ENCODE peak calls at places on chromosomes 16 and 17, in five cellular contexts. One of them, this sample, is unnamed.

GRCh38 chr16:49697631-49698030 is 158.3 kb downstream of the ZNF423 start:
- DNase-seq in H9: no peak
- DNase-seq in IMR-90: no peak
- DNase-seq in trophoblast cell: no peak
- DNase-seq in mesenchymal stem cell: no peak
- DNase-seq in this sample: no peak

GRCh38 chr16:21501869-21502667 is 97.3 kb upstream of the METTL9 start:
- DNase-seq in IMR-90: peak; percentile 97
- DNase-seq in mesenchymal stem cell: peak; percentile 95
- DNase-seq in trophoblast cell: peak; percentile 97
- DNase-seq in H9: peak; percentile 99
- DNase-seq in this sample: peak; percentile 98

GRCh38 chr17:27793168-27793905 is 7.0 kb downstream of the NOS2 start:
- DNase-seq in IMR-90: no peak
- DNase-seq in trophoblast cell: no peak
- DNase-seq in mesenchymal stem cell: no peak
- DNase-seq in H9: peak; percentile 52
- DNase-seq in this sample: peak; percentile 44

GRCh38 chr17:19306160-19307111 is 56.1 kb downstream of the B9D1 start:
- DNase-seq in H9: no peak
- DNase-seq in IMR-90: no peak
- DNase-seq in mesenchymal stem cell: no peak
- DNase-seq in trophoblast cell: no peak
- DNase-seq in this sample: no peak

GRCh38 chr16:54846761-54847160 is 83.9 kb upstream of the IRX5 start:
- DNase-seq in trophoblast cell: no peak
- DNase-seq in IMR-90: no peak
- DNase-seq in mesenchymal stem cell: no peak
- DNase-seq in H9: no peak
- DNase-seq in this sample: peak; percentile 4

GRCh38 chr17:66893382-66893781 is 58.5 kb downstream of the CACNG5 start:
- DNase-seq in H9: no peak
- DNase-seq in trophoblast cell: no peak
- DNase-seq in mesenchymal stem cell: no peak
- DNase-seq in IMR-90: peak; percentile 4
- DNase-seq in this sample: no peak

GRCh38 chr16:26598061-26598460 is 468.7 kb upstream of the C16orf82 start:
- DNase-seq in H9: no peak
- DNase-seq in IMR-90: no peak
- DNase-seq in trophoblast cell: no peak
- DNase-seq in mesenchymal stem cell: no peak
- DNase-seq in this sample: peak; percentile 90

GRCh38 chr17:8105957-8106398 is 12.3 kb downstream of the ALOXE3 start:
- DNase-seq in H9: no peak
- DNase-seq in trophoblast cell: no peak
- DNase-seq in IMR-90: no peak
- DNase-seq in mesenchymal stem cell: no peak
- DNase-seq in this sample: peak; percentile 37

GRCh38 chr17:31391496-31391949 is at the start of gene RAB11FIP4:
- DNase-seq in IMR-90: no peak
- DNase-seq in H9: peak; percentile 47
- DNase-seq in trophoblast cell: no peak
- DNase-seq in mesenchymal stem cell: peak; percentile 18
- DNase-seq in this sample: peak; percentile 47

GRCh38 chr16:4288148-4288921 is 15.5 kb upstream of the TFAP4 start:
- DNase-seq in H9: peak; percentile 89
- DNase-seq in IMR-90: peak; percentile 82
- DNase-seq in trophoblast cell: peak; percentile 92
- DNase-seq in mesenchymal stem cell: peak; percentile 71
- DNase-seq in this sample: peak; percentile 79

GRCh38 chr17:1720856-1721386 is 3.6 kb upstream of the WDR81 start:
- DNase-seq in H9: peak; percentile 83
- DNase-seq in mesenchymal stem cell: peak; percentile 61
- DNase-seq in IMR-90: peak; percentile 56
- DNase-seq in trophoblast cell: peak; percentile 51
- DNase-seq in this sample: peak; percentile 70

GRCh38 chr16:12760819-12761611 is 42.7 kb downstream of the CPPED1 start:
- DNase-seq in mesenchymal stem cell: no peak
- DNase-seq in IMR-90: no peak
- DNase-seq in trophoblast cell: no peak
- DNase-seq in H9: no peak
- DNase-seq in this sample: no peak

GRCh38 chr17:44496815-44497214 is 6.4 kb downstream of the GPATCH8 start:
- DNase-seq in IMR-90: no peak
- DNase-seq in trophoblast cell: no peak
- DNase-seq in H9: no peak
- DNase-seq in mesenchymal stem cell: no peak
- DNase-seq in this sample: no peak

GRCh38 chr16:50666658-50667496 is 14.2 kb downstream of the SNX20 start:
- DNase-seq in IMR-90: no peak
- DNase-seq in H9: peak; percentile 69
- DNase-seq in trophoblast cell: no peak
- DNase-seq in mesenchymal stem cell: no peak
- DNase-seq in this sample: no peak

GRCh38 chr17:40063915-40064531 is 1.3 kb downstream of the THRA start:
- DNase-seq in IMR-90: no peak
- DNase-seq in H9: peak; percentile 29
- DNase-seq in trophoblast cell: peak; percentile 22
- DNase-seq in mesenchymal stem cell: no peak
- DNase-seq in this sample: no peak

GRCh38 chr17:40067710-40068109 is 4.9 kb downstream of the THRA start:
- DNase-seq in mesenchymal stem cell: no peak
- DNase-seq in H9: peak; percentile 25
- DNase-seq in IMR-90: no peak
- DNase-seq in trophoblast cell: no peak
- DNase-seq in this sample: no peak

GRCh38 chr17:40065041-40065770 is 2.4 kb downstream of the THRA start:
- DNase-seq in H9: no peak
- DNase-seq in mesenchymal stem cell: peak; percentile 58
- DNase-seq in IMR-90: peak; percentile 58
- DNase-seq in trophoblast cell: no peak
- DNase-seq in this sample: no peak

GRCh38 chr17:40068129-40068581 is 5.4 kb downstream of the THRA start:
- DNase-seq in IMR-90: no peak
- DNase-seq in mesenchymal stem cell: no peak
- DNase-seq in trophoblast cell: no peak
- DNase-seq in H9: peak; percentile 24
- DNase-seq in this sample: no peak

GRCh38 chr17:40065771-40066510 is 3.2 kb downstream of the THRA start:
- DNase-seq in trophoblast cell: no peak
- DNase-seq in mesenchymal stem cell: no peak
- DNase-seq in IMR-90: no peak
- DNase-seq in H9: peak; percentile 33
- DNase-seq in this sample: no peak
- H2AK5ac ChIP-seq in trophoblast cell: no peak overlapping the region
- H2AK5ac ChIP-seq in mesenchymal stem cell: peak overlapping the region; percentile 57
- H2AK5ac ChIP-seq in IMR-90: peak overlapping the region; percentile 86
- H2AK5ac ChIP-seq in H9: no peak overlapping the region
- H2AK5ac ChIP-seq in this sample: no peak overlapping the region

GRCh38 chr17:34712481-34713195 is 133.3 kb downstream of the TMEM132E start:
- DNase-seq in trophoblast cell: no peak
- DNase-seq in H9: peak; percentile 15
- DNase-seq in IMR-90: no peak
- DNase-seq in mesenchymal stem cell: no peak
- DNase-seq in this sample: no peak

GRCh38 chr17:34713687-34714086 is 134.3 kb downstream of the TMEM132E start:
- DNase-seq in mesenchymal stem cell: no peak
- DNase-seq in H9: peak; percentile 16
- DNase-seq in trophoblast cell: no peak
- DNase-seq in IMR-90: no peak
- DNase-seq in this sample: no peak

GRCh38 chr17:34709108-34709779 is 129.9 kb downstream of the TMEM132E start:
- DNase-seq in H9: peak; percentile 17
- DNase-seq in IMR-90: no peak
- DNase-seq in mesenchymal stem cell: no peak
- DNase-seq in trophoblast cell: no peak
- DNase-seq in this sample: no peak

GRCh38 chr17:34710226-34710625 is 130.8 kb downstream of the TMEM132E start:
- DNase-seq in H9: peak; percentile 10
- DNase-seq in trophoblast cell: no peak
- DNase-seq in mesenchymal stem cell: no peak
- DNase-seq in IMR-90: no peak
- DNase-seq in this sample: no peak

GRCh38 chr17:34711646-34712045 is 132.3 kb downstream of the TMEM132E start:
- DNase-seq in mesenchymal stem cell: no peak
- DNase-seq in H9: peak; percentile 17
- DNase-seq in trophoblast cell: no peak
- DNase-seq in IMR-90: no peak
- DNase-seq in this sample: no peak
- H3K18ac ChIP-seq in mesenchymal stem cell: no peak overlapping the region
- H3K18ac ChIP-seq in H9: no peak overlapping the region
- H3K18ac ChIP-seq in trophoblast cell: no peak overlapping the region
- H3K18ac ChIP-seq in IMR-90: no peak overlapping the region
- H3K18ac ChIP-seq in this sample: no peak overlapping the region

GRCh38 chr17:77881545-77881944 is 77.0 kb upstream of the TNRC6C start:
- DNase-seq in mesenchymal stem cell: peak; percentile 59
- DNase-seq in trophoblast cell: no peak
- DNase-seq in IMR-90: peak; percentile 28
- DNase-seq in H9: no peak
- DNase-seq in this sample: peak; percentile 35
- H2AK5ac ChIP-seq in mesenchymal stem cell: no peak overlapping the region
- H2AK5ac ChIP-seq in trophoblast cell: no peak overlapping the region
- H2AK5ac ChIP-seq in IMR-90: no peak overlapping the region
- H2AK5ac ChIP-seq in H9: no peak overlapping the region
- H2AK5ac ChIP-seq in this sample: no peak overlapping the region

DNA sequence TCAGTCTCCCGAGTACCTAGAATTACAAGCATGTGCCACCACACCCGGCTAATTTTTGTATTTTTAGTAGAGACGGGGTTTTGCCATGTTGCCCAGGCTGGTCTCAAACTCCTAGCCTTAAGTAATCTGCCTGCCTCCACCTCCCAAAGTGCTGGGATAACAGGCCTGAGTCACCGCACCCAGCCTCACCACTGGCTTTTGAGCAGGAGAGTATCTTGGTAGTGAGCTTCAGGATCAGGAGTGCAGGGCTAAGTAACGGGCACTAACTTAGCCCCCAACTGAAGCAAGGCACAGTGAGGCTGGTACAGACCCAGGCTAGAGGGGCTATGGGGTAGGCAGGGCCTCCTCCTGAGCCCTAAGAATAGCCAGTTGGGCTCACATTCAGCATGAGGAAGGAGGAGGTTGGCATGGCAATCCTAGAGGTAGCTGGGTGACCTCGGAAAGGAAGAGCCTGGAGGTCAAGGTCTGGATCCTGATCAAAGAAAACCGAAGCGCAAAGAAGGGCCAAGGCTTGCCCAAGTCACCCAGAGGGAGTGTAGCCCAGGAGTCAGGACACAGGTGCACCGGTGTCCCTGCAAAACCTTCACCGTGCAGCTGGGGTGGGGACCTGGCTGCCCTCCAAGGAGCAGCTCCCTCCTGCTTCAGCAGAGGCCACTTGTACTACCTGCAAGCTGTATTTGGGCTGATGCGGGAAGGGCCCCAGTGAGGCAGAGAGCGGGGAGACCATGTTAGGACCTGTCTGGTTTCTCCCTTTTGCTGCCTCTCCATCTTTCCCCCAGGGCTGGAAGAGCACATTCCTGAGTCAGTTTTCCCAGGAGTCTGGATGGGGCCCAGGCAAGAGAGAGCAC is 1.3 kb upstream of the ADGRG5 start:
- DNase-seq in IMR-90: no peak
- DNase-seq in trophoblast cell: no peak
- DNase-seq in mesenchymal stem cell: no peak
- DNase-seq in H9: peak; percentile 18
- DNase-seq in this sample: no peak
- H3K18ac ChIP-seq in IMR-90: no peak overlapping the region
- H3K18ac ChIP-seq in trophoblast cell: no peak overlapping the region
- H3K18ac ChIP-seq in mesenchymal stem cell: no peak overlapping the region
- H3K18ac ChIP-seq in H9: peak overlapping the region; percentile 11
- H3K18ac ChIP-seq in this sample: no peak overlapping the region

GRCh38 chr16:85459529-85460251 is 153.4 kb upstream of the GSE1 start:
- DNase-seq in mesenchymal stem cell: peak; percentile 70
- DNase-seq in trophoblast cell: no peak
- DNase-seq in H9: no peak
- DNase-seq in IMR-90: no peak
- DNase-seq in this sample: no peak

GRCh38 chr16:85458952-85459351 is 154.2 kb upstream of the GSE1 start:
- DNase-seq in IMR-90: no peak
- DNase-seq in H9: no peak
- DNase-seq in mesenchymal stem cell: no peak
- DNase-seq in trophoblast cell: no peak
- DNase-seq in this sample: no peak

GRCh38 chr16:85461814-85462404 is 151.2 kb upstream of the GSE1 start:
- DNase-seq in trophoblast cell: no peak
- DNase-seq in H9: peak; percentile 82
- DNase-seq in mesenchymal stem cell: peak; percentile 83
- DNase-seq in IMR-90: peak; percentile 50
- DNase-seq in this sample: peak; percentile 91

GRCh38 chr16:85460983-85461813 is 151.9 kb upstream of the GSE1 start:
- DNase-seq in trophoblast cell: no peak
- DNase-seq in IMR-90: peak; percentile 56
- DNase-seq in mesenchymal stem cell: peak; percentile 88
- DNase-seq in H9: no peak
- DNase-seq in this sample: peak; percentile 54

DNA sequence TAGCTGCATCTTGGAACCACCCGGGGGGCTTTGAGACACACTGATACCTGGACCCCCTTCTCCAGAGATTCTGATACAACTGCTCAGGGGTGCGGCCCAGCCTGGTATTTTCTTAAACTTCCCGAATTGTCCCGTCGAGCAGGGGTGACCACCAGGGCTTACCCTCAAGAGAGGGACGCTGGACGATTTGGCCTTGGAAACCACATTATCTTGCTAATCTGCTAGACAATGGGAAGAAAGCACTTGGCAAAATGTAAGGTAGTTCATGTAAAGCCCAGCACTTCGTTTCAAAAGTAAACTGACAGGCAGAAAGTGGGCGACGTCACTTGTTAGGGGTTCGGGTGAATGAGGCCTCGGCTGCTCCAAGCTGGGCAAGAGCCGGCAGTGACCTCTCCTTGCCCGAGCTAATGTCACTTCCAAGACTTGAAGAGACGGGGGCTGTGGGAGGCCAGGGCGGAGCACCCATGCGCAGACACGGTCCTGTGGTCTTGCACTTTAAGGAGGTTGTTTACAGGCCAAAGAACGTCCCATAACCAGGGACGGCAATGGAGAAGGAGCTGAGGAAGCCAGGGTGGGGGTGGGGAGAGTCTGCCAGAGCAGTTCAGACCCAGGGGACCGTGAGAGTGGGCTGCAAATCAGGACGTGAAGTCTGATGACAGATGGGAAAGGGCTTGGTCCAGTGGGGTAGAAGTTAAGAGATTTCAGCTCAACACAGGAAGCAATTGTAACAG is 152.7 kb upstream of the GSE1 start:
- DNase-seq in IMR-90: no peak
- DNase-seq in mesenchymal stem cell: peak; percentile 79
- DNase-seq in trophoblast cell: no peak
- DNase-seq in H9: no peak
- DNase-seq in this sample: no peak
- H2AK5ac ChIP-seq in IMR-90: peak overlapping the region; percentile 77
- H2AK5ac ChIP-seq in mesenchymal stem cell: no peak overlapping the region
- H2AK5ac ChIP-seq in trophoblast cell: peak overlapping the region; percentile 13
- H2AK5ac ChIP-seq in H9: no peak overlapping the region
- H2AK5ac ChIP-seq in this sample: peak overlapping the region; percentile 35

This sample was measured in mesendoderm.